ENCODE peak calls at places on chromosome 18, in eight cellular contexts. T is dorsolateral prefrontal cortex, Y is kidney epithelial cell, V is AG04450, L is stomach, E is bronchial epithelial cell, G is GM12864, H is brain microvascular endothelial cell. Z is an unnamed sample.

GRCh38 chr18:23541349-23542093 is 38.2 kb downstream of the RMC1 start:
- DNase-seq in T (no peak), Y (no peak), V (no peak), L (no peak), E (no peak), G (no peak), H (no peak), Z (no peak)

GRCh38 chr18:74468547-74469014 is 11.5 kb upstream of the DIPK1C start:
- DNase-seq in T (no peak), Y (no peak), V (no peak), L (no peak), E (peak), G (no peak), H (no peak), Z (no peak)

GRCh38 chr18:57427429-57428181 is 7.6 kb upstream of the ONECUT2 start:
- DNase-seq in T (no peak), Y (no peak), V (no peak), L (no peak), E (no peak), G (no peak), H (no peak), Z (no peak)

GRCh38 chr18:8976606-8977005 is 125.9 kb upstream of the NDUFV2 start:
- DNase-seq in T (no peak), Y (no peak), V (no peak), L (no peak), E (no peak), G (no peak), H (no peak), Z (no peak)

GRCh38 chr18:22932885-22933205 is 283 bp upstream of the RBBP8 start:
- DNase-seq in T (no peak), Y (no peak), V (no peak), L (no peak), E (no peak), G (no peak), H (no peak), Z (no peak)

GRCh38 chr18:47174545-47175116 is 1.5 kb downstream of the IER3IP1 start:
- DNase-seq in T (no peak), Y (no peak), V (no peak), L (no peak), E (peak), G (no peak), H (no peak), Z (no peak)

GRCh38 chr18:70294471-70295191 is 5.8 kb downstream of the SOCS6 start:
- DNase-seq in T (no peak), Y (no peak), V (no peak), L (no peak), E (no peak), G (no peak), H (no peak), Z (no peak)

GRCh38 chr18:64639536-64639935 is 490.6 kb upstream of the LINC00305 start:
- DNase-seq in T (no peak), Y (no peak), V (no peak), L (no peak), E (no peak), G (no peak), H (no peak), Z (no peak)

GRCh38 chr18:23825978-23826405 is 136.7 kb downstream of the LAMA3 start:
- DNase-seq in T (no peak), Y (peak), V (no peak), L (no peak), E (peak), G (no peak), H (peak), Z (peak)

GRCh38 chr18:27447530-27447929 is 262.4 kb upstream of the CHST9 start:
- DNase-seq in T (no peak), Y (no peak), V (no peak), L (no peak), E (no peak), G (no peak), H (no peak), Z (no peak)

GRCh38 chr18:24173997-24174396 is 35.1 kb downstream of the CABYR start:
- DNase-seq in T (no peak), Y (no peak), V (no peak), L (no peak), E (peak), G (no peak), H (no peak), Z (no peak)

DNA sequence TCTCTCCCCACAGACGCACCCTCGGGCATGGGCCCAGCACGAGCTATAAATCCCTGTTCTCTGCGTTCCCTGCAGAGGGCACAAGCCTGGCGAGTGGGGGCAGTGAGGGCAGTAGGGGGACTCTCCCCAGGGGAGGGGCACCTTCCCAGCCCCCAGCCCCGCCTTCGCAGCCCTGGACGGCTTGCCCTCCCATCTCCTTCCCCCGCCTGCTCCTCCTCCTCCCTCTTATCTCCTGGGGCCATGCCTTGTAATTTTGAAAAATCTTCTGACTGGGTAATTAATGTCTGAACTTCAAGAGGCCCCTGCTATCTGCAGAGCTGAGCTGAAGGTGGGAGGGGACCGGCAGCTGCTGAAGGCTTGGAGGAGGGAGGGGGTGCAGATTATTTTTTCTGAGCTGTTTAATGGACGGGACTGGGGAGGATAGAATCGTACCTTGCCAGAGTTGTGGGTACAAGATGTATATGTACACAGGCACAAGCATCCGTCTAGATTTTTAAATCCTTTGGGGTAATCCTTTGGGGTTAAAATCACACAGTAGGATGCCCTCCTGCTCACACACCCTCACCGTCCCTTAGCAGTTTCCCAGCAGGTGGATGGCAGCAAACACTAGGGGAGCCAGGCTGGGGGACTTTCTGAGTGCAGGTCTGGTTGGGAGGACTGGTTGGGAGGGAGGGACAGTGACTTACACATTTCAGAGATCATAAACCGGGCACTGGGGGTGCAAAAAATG is 121.9 kb downstream of the SMAD7 start:
- DNase-seq in T (peak), Y (no peak), V (no peak), L (peak), E (no peak), G (no peak), H (no peak), Z (no peak)
- H3K4me3 ChIP-seq in T (no peak), Y (no peak), V (no peak), L (no peak), E (no peak), G (no peak), H (no peak), Z (no peak)

GRCh38 chr18:12279781-12280531 is 25.8 kb downstream of the CIDEA start:
- DNase-seq in T (no peak), Y (no peak), V (no peak), L (no peak), E (no peak), G (no peak), H (no peak), Z (no peak)

GRCh38 chr18:12276736-12277554 is 22.8 kb downstream of the CIDEA start:
- DNase-seq in T (no peak), Y (no peak), V (no peak), L (no peak), E (no peak), G (no peak), H (no peak), Z (no peak)

GRCh38 chr18:12274793-12275192 is 20.6 kb downstream of the CIDEA start:
- DNase-seq in T (no peak), Y (no peak), V (no peak), L (no peak), E (no peak), G (no peak), H (no peak), Z (no peak)

GRCh38 chr18:12278765-12279682 is 24.9 kb downstream of the CIDEA start:
- DNase-seq in T (no peak), Y (peak), V (peak), L (peak), E (peak), G (no peak), H (peak), Z (peak)

GRCh38 chr18:12278153-12278764 is 24.1 kb downstream of the CIDEA start:
- DNase-seq in T (no peak), Y (no peak), V (no peak), L (no peak), E (peak), G (no peak), H (no peak), Z (no peak)
- TF ChIP-seq CTCF in T (no peak), Y (peak), V (peak), L (no peak), E (peak), G (peak), H (peak), Z (peak)

DNA sequence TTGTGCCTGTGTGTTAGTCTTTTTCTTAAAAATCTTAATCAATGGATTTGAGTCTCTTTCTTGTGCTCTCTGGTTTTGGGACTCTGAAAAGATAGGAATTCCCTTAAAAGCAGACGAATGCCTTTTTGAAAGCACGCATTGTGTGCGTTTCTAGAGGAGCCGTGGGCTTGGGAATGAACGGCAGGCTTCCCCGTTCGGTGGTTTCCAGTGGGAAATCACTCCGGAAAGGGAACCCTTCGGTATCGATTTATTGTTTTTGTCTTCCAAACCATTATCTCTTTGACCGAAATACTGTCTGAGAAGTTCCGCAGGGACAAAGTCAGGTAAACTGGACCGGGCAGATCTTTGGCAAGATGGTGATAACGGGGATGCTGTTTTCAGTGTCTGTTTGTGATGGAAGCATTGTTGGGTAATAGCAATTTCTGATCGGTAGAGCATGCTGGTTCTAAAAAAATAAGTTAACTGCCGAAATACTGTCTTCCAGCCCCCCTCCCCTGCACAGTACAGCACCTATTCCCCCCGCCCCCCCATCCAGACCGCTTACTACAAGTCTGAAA is 429 bp downstream of the SETBP1 start:
- DNase-seq in T (no peak), Y (no peak), V (no peak), L (no peak), E (no peak), G (no peak), H (no peak), Z (no peak)
- H3K4me3 ChIP-seq in T (peak), Y (peak), V (peak), L (peak), E (peak), G (peak), H (peak), Z (peak)

DNA sequence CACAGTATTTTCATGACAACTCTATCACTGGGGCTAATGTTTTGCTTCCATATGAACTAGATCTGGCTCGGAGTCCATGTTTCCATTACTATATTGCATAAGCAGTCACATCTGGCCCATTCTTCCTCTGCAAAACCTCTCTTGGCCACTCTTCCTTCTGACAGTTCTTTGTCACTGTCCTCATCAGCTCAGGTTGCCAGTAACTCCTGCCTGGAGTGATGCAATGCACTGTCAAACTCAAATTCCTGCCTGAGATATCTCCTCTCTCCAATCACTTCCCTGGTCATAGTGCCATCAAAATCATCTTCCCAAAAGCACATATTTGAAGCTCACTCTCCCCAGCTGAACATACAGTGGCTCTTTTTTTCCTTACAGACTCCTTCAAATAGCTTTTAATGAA is 66.1 kb downstream of the COLEC12 start:
- DNase-seq in T (no peak), Y (no peak), V (no peak), L (no peak), E (no peak), G (no peak), H (no peak), Z (no peak)
- TF ChIP-seq CTCF in T (no peak), Y (no peak), V (no peak), L (no peak), E (no peak), G (no peak), H (no peak), Z (no peak)

GRCh38 chr18:21743166-21743831 is 2.7 kb downstream of the MIB1 start:
- DNase-seq in T (no peak), Y (no peak), V (no peak), L (no peak), E (no peak), G (no peak), H (no peak), Z (no peak)
- H3K4me3 ChIP-seq in T (no peak), Y (no peak), V (peak), L (no peak), E (no peak), G (no peak), H (no peak), Z (no peak)

GRCh38 chr18:13889661-13890060 is 25.7 kb downstream of the MC2R start:
- DNase-seq in T (no peak), Y (peak), V (no peak), L (no peak), E (peak), G (no peak), H (no peak), Z (peak)
- TF ChIP-seq CTCF in T (no peak), Y (no peak), V (no peak), L (no peak), E (no peak), G (no peak), H (no peak), Z (no peak)